ENCODE peak calls at places on chromosomes 6 and 20, in ten cellular contexts. One of them, this sample, is unnamed. For H3K4me1, the result is how much of the 10 kb centered on the place peaks cover.

GRCh38 chr20:3173582-3174441 is 463 bp upstream of the LZTS3 start:
- DNase-seq in body of pancreas: peak
- DNase-seq in A549: peak
- DNase-seq in tibial nerve: peak
- DNase-seq in endothelial cell of umbilical vein: peak
- DNase-seq in stomach: peak
- DNase-seq in breast epithelium: peak
- DNase-seq in IMR-90: peak
- DNase-seq in esophagus muscularis mucosa: no peak
- DNase-seq in uterus: peak
- DNase-seq in this sample: peak

GRCh38 chr6:113381957-113382356 is 475.2 kb upstream of the MARCKS start:
- DNase-seq in body of pancreas: peak
- DNase-seq in A549: no peak
- DNase-seq in tibial nerve: peak
- DNase-seq in endothelial cell of umbilical vein: peak
- DNase-seq in stomach: peak
- DNase-seq in breast epithelium: peak
- DNase-seq in IMR-90: peak
- DNase-seq in esophagus muscularis mucosa: no peak
- DNase-seq in uterus: no peak
- DNase-seq in this sample: no peak

GRCh38 chr20:4896971-4897497 is 104.3 kb downstream of the SLC23A2 start:
- DNase-seq in body of pancreas: no peak
- DNase-seq in A549: no peak
- DNase-seq in tibial nerve: no peak
- DNase-seq in endothelial cell of umbilical vein: no peak
- DNase-seq in stomach: no peak
- DNase-seq in breast epithelium: no peak
- DNase-seq in IMR-90: no peak
- DNase-seq in esophagus muscularis mucosa: no peak
- DNase-seq in uterus: no peak
- DNase-seq in this sample: no peak

GRCh38 chr6:137921823-137922222 is 54.8 kb downstream of the TNFAIP3 start:
- DNase-seq in body of pancreas: no peak
- DNase-seq in A549: no peak
- DNase-seq in tibial nerve: no peak
- DNase-seq in endothelial cell of umbilical vein: no peak
- DNase-seq in stomach: no peak
- DNase-seq in breast epithelium: no peak
- DNase-seq in IMR-90: no peak
- DNase-seq in esophagus muscularis mucosa: no peak
- DNase-seq in uterus: no peak
- DNase-seq in this sample: no peak

GRCh38 chr6:144012534-144012933 is 4.5 kb upstream of the PLAGL1 start:
- DNase-seq in body of pancreas: no peak
- DNase-seq in A549: no peak
- DNase-seq in tibial nerve: no peak
- DNase-seq in endothelial cell of umbilical vein: no peak
- DNase-seq in stomach: no peak
- DNase-seq in breast epithelium: no peak
- DNase-seq in IMR-90: peak
- DNase-seq in esophagus muscularis mucosa: no peak
- DNase-seq in uterus: no peak
- DNase-seq in this sample: no peak

GRCh38 chr20:61735503-61735785 is 330.2 kb downstream of the TAF4 start:
- DNase-seq in body of pancreas: no peak
- DNase-seq in A549: no peak
- DNase-seq in tibial nerve: no peak
- DNase-seq in endothelial cell of umbilical vein: no peak
- DNase-seq in stomach: no peak
- DNase-seq in breast epithelium: no peak
- DNase-seq in IMR-90: no peak
- DNase-seq in esophagus muscularis mucosa: no peak
- DNase-seq in uterus: no peak
- DNase-seq in this sample: no peak

GRCh38 chr6:33571637-33572316 is 8.3 kb downstream of the BAK1 start:
- DNase-seq in body of pancreas: no peak
- DNase-seq in A549: no peak
- DNase-seq in tibial nerve: no peak
- DNase-seq in endothelial cell of umbilical vein: no peak
- DNase-seq in stomach: no peak
- DNase-seq in breast epithelium: no peak
- DNase-seq in IMR-90: no peak
- DNase-seq in esophagus muscularis mucosa: no peak
- DNase-seq in uterus: peak
- DNase-seq in this sample: no peak

GRCh38 chr6:106568518-106568917 is 60.8 kb downstream of the RTN4IP1 start:
- DNase-seq in body of pancreas: no peak
- DNase-seq in A549: no peak
- DNase-seq in tibial nerve: no peak
- DNase-seq in endothelial cell of umbilical vein: no peak
- DNase-seq in stomach: no peak
- DNase-seq in breast epithelium: no peak
- DNase-seq in IMR-90: peak
- DNase-seq in esophagus muscularis mucosa: no peak
- DNase-seq in uterus: no peak
- DNase-seq in this sample: no peak

GRCh38 chr6:47669684-47670515 is 28.5 kb upstream of the ADGRF4 start:
- DNase-seq in body of pancreas: no peak
- DNase-seq in A549: no peak
- DNase-seq in tibial nerve: no peak
- DNase-seq in endothelial cell of umbilical vein: no peak
- DNase-seq in stomach: no peak
- DNase-seq in breast epithelium: peak
- DNase-seq in IMR-90: no peak
- DNase-seq in esophagus muscularis mucosa: peak
- DNase-seq in uterus: no peak
- DNase-seq in this sample: no peak

GRCh38 chr6:108243836-108244235 is 17.0 kb downstream of the SNX3 start:
- DNase-seq in body of pancreas: no peak
- DNase-seq in A549: no peak
- DNase-seq in tibial nerve: no peak
- DNase-seq in endothelial cell of umbilical vein: peak
- DNase-seq in stomach: no peak
- DNase-seq in breast epithelium: no peak
- DNase-seq in IMR-90: no peak
- DNase-seq in esophagus muscularis mucosa: no peak
- DNase-seq in uterus: no peak
- DNase-seq in this sample: no peak

GRCh38 chr6:116611020-116611419 is 5.3 kb upstream of the RSPH4A start:
- DNase-seq in body of pancreas: no peak
- DNase-seq in A549: no peak
- DNase-seq in tibial nerve: no peak
- DNase-seq in endothelial cell of umbilical vein: no peak
- DNase-seq in stomach: no peak
- DNase-seq in breast epithelium: no peak
- DNase-seq in IMR-90: no peak
- DNase-seq in esophagus muscularis mucosa: no peak
- DNase-seq in uterus: no peak
- DNase-seq in this sample: no peak
- TF ChIP-seq CTCF in body of pancreas: no peak
- TF ChIP-seq CTCF in A549: no peak
- TF ChIP-seq CTCF in tibial nerve: no peak
- TF ChIP-seq CTCF in endothelial cell of umbilical vein: no peak
- TF ChIP-seq CTCF in stomach: no peak
- TF ChIP-seq CTCF in breast epithelium: no peak
- TF ChIP-seq CTCF in IMR-90: no peak
- TF ChIP-seq CTCF in esophagus muscularis mucosa: no peak
- TF ChIP-seq CTCF in uterus: no peak
- TF ChIP-seq CTCF in this sample: no peak

DNA sequence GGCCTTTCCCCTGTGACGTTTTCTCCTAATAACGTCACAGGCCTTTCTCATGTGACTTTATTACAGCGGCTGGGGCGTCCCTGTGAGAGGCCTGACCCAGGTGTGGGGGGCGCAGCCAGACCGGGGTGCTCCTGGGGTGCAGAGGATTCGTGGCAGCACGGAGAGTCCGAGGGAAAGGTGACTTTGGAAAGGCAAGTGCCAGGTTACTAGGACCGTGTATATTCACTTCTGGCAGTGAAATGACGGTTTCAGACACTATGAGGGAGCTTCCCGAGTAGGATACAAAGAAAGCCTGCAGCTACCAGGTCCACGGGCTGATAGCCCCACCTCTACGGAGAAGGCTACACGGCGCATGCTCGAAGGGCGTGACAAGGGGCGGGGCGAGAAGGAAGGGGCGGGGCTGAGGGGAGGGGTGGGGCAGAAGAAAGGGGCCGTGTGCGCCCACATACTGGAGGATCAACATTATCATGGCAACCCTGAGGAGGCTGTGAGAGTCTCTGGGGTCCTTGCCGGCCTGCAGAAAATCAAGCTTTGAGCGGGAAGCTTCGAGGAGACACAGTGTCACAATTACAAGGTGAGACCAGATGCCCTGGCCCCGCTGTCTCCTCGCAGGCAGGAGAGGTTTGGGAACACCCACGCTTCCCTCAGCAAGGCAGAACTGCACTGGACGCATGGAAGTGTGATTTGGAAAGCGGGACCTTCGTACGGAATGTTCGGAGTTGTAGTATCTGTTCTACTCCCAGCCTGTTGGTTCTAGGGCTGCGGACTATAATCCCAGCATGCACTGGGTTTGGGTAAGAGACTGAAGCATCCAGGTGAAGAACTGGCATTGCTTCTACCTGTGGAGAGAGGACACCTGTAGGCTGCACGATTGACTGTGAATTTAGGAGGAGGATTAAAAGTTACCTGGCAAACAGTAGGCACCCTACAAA is 54.4 kb upstream of the ZNF337 start:
- DNase-seq in body of pancreas: peak
- DNase-seq in A549: peak
- DNase-seq in tibial nerve: no peak
- DNase-seq in endothelial cell of umbilical vein: peak
- DNase-seq in stomach: peak
- DNase-seq in breast epithelium: no peak
- DNase-seq in IMR-90: peak
- DNase-seq in esophagus muscularis mucosa: no peak
- DNase-seq in uterus: peak
- DNase-seq in this sample: peak
- TF ChIP-seq POLR2A in body of pancreas: peak
- TF ChIP-seq POLR2A in A549: peak
- TF ChIP-seq POLR2A in tibial nerve: no peak
- TF ChIP-seq POLR2A in endothelial cell of umbilical vein: no peak
- TF ChIP-seq POLR2A in stomach: no peak
- TF ChIP-seq POLR2A in breast epithelium: no peak
- TF ChIP-seq POLR2A in IMR-90: no peak
- TF ChIP-seq POLR2A in esophagus muscularis mucosa: no peak
- TF ChIP-seq POLR2A in uterus: no peak
- TF ChIP-seq POLR2A in this sample: peak

GRCh38 chr20:19883501-19883900 is 125.4 kb downstream of the RIN2 start:
- DNase-seq in body of pancreas: no peak
- DNase-seq in A549: no peak
- DNase-seq in tibial nerve: no peak
- DNase-seq in endothelial cell of umbilical vein: no peak
- DNase-seq in stomach: no peak
- DNase-seq in breast epithelium: no peak
- DNase-seq in IMR-90: no peak
- DNase-seq in esophagus muscularis mucosa: no peak
- DNase-seq in uterus: no peak
- DNase-seq in this sample: no peak

GRCh38 chr20:19881080-19881840 is 123.2 kb downstream of the RIN2 start:
- DNase-seq in body of pancreas: no peak
- DNase-seq in A549: no peak
- DNase-seq in tibial nerve: no peak
- DNase-seq in endothelial cell of umbilical vein: no peak
- DNase-seq in stomach: no peak
- DNase-seq in breast epithelium: no peak
- DNase-seq in IMR-90: no peak
- DNase-seq in esophagus muscularis mucosa: no peak
- DNase-seq in uterus: no peak
- DNase-seq in this sample: no peak

GRCh38 chr20:19881990-19882389 is 123.9 kb downstream of the RIN2 start:
- DNase-seq in body of pancreas: no peak
- DNase-seq in A549: no peak
- DNase-seq in tibial nerve: no peak
- DNase-seq in endothelial cell of umbilical vein: no peak
- DNase-seq in stomach: no peak
- DNase-seq in breast epithelium: no peak
- DNase-seq in IMR-90: no peak
- DNase-seq in esophagus muscularis mucosa: no peak
- DNase-seq in uterus: no peak
- DNase-seq in this sample: no peak

GRCh38 chr20:19880256-19881079 is 122.4 kb downstream of the RIN2 start:
- DNase-seq in body of pancreas: no peak
- DNase-seq in A549: peak
- DNase-seq in tibial nerve: no peak
- DNase-seq in endothelial cell of umbilical vein: no peak
- DNase-seq in stomach: no peak
- DNase-seq in breast epithelium: no peak
- DNase-seq in IMR-90: peak
- DNase-seq in esophagus muscularis mucosa: no peak
- DNase-seq in uterus: no peak
- DNase-seq in this sample: no peak

DNA sequence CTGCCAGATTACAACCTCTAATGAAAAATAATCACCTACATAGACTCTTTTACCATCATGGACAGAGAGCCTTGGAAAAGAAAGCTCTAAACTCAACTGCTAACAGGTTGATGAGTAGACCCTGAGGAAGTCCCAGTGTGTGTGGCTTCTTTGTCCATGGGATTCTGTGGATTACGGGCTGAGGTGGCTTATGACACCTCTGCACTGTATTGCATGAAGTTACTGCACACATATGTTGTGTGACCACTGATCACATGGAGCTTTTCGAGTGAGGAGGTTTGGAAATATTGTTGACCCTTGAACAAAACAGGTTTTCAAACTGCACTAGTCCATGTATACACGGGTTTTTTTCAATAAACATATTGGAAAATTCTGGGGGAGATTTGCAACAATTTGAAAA is 124.4 kb downstream of the RIN2 start:
- DNase-seq in body of pancreas: no peak
- DNase-seq in A549: no peak
- DNase-seq in tibial nerve: no peak
- DNase-seq in endothelial cell of umbilical vein: no peak
- DNase-seq in stomach: no peak
- DNase-seq in breast epithelium: no peak
- DNase-seq in IMR-90: no peak
- DNase-seq in esophagus muscularis mucosa: no peak
- DNase-seq in uterus: no peak
- DNase-seq in this sample: no peak
- H3K4me1 ChIP-seq in body of pancreas: under half
- H3K4me1 ChIP-seq in A549: half or more
- H3K4me1 ChIP-seq in tibial nerve: under half
- H3K4me1 ChIP-seq in endothelial cell of umbilical vein: under half
- H3K4me1 ChIP-seq in stomach: under half
- H3K4me1 ChIP-seq in breast epithelium: under half
- H3K4me1 ChIP-seq in IMR-90: under half
- H3K4me1 ChIP-seq in esophagus muscularis mucosa: under half
- H3K4me1 ChIP-seq in uterus: under half
- H3K4me1 ChIP-seq in this sample: under half

DNA sequence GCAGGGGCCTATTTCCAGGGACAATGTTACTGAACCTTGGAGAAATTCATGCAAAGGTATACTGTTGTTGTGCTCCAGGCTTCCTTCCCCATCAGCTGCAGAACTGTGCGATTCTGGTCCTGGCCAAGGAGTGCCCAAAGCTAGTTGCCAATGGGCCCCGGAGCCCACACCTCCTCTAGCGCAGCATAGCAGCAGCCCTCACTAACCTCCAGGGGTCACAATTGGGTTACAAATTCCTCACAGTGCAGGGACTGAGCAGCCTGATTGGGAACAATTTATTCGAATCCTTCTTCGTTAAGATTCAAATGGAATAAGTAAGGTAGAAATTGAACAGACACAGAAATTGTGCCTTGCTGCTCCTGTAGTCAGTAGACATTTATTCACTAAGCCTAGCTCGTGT is 284.9 kb downstream of the PRKN start:
- DNase-seq in body of pancreas: no peak
- DNase-seq in A549: peak
- DNase-seq in tibial nerve: no peak
- DNase-seq in endothelial cell of umbilical vein: no peak
- DNase-seq in stomach: no peak
- DNase-seq in breast epithelium: no peak
- DNase-seq in IMR-90: no peak
- DNase-seq in esophagus muscularis mucosa: no peak
- DNase-seq in uterus: no peak
- DNase-seq in this sample: no peak
- TF ChIP-seq CTCF in body of pancreas: no peak
- TF ChIP-seq CTCF in A549: no peak
- TF ChIP-seq CTCF in tibial nerve: peak
- TF ChIP-seq CTCF in endothelial cell of umbilical vein: no peak
- TF ChIP-seq CTCF in stomach: no peak
- TF ChIP-seq CTCF in breast epithelium: no peak
- TF ChIP-seq CTCF in IMR-90: no peak
- TF ChIP-seq CTCF in esophagus muscularis mucosa: peak
- TF ChIP-seq CTCF in uterus: no peak
- TF ChIP-seq CTCF in this sample: peak

This sample was measured in heart left ventricle.